ENCODE peak calls at places on chromosome 1, in seven cellular contexts. R, F, C, T, J, D and U are unnamed samples.

GRCh38 chr1:27348861-27349783 is 7.3 kb downstream of the SYTL1 start:
- DNase-seq in R (no peak), T (peak; percentile 73), F (peak; percentile 72), D (no peak), J (no peak), C (no peak), U (peak; percentile 64)

GRCh38 chr1:90046635-90047034 is 51.7 kb downstream of the ZNF326 start:
- DNase-seq in F (no peak), D (no peak), T (no peak), C (no peak), R (no peak), J (no peak), U (no peak)

GRCh38 chr1:197435224-197435623 is 167.2 kb downstream of the CRB1 start:
- DNase-seq in D (no peak), R (no peak), J (no peak), T (no peak), C (no peak), F (no peak), U (no peak)

GRCh38 chr1:23450894-23451293 is 26.3 kb upstream of the TCEA3 start:
- DNase-seq in R (no peak), D (no peak), T (no peak), J (no peak), F (no peak), C (no peak), U (no peak)

GRCh38 chr1:209506101-209506500 is 77.4 kb upstream of the CAMK1G start:
- DNase-seq in F (no peak), D (no peak), T (no peak), C (no peak), J (no peak), R (no peak), U (no peak)

GRCh38 chr1:206581571-206581981 is 30.7 kb downstream of the EIF2D start:
- DNase-seq in R (no peak), J (no peak), F (no peak), T (peak; percentile 54), D (peak; percentile 25), C (peak; percentile 38), U (no peak)

GRCh38 chr1:87501738-87502137 is 173.1 kb downstream of the LMO4 start:
- DNase-seq in T (no peak), D (no peak), R (no peak), F (no peak), C (no peak), J (no peak), U (no peak)

GRCh38 chr1:53122194-53122846 is 20.1 kb downstream of the SLC1A7 start:
- DNase-seq in C (peak; percentile 65), T (no peak), J (no peak), D (no peak), R (no peak), F (no peak), U (no peak)

GRCh38 chr1:41919764-41920397 is 1.2 kb upstream of the HIVEP3 start:
- DNase-seq in C (peak; percentile 49), T (peak; percentile 57), J (no peak), R (peak; percentile 52), D (no peak), F (peak; percentile 48), U (no peak)

GRCh38 chr1:25232866-25233784 is 823 bp upstream of the SYF2 start:
- DNase-seq in R (peak; percentile 89), C (peak; percentile 80), J (peak; percentile 91), D (peak; percentile 89), F (peak; percentile 82), T (peak; percentile 90), U (peak; percentile 92)

GRCh38 chr1:20896824-20897223 is 109.7 kb upstream of the HP1BP3 start:
- DNase-seq in D (no peak), C (no peak), J (peak; percentile 92), T (no peak), F (no peak), R (no peak), U (no peak)

GRCh38 chr1:40495315-40495903 is 13.2 kb upstream of the EXO5 start:
- DNase-seq in R (no peak), C (no peak), F (no peak), D (no peak), J (no peak), T (no peak), U (no peak)

GRCh38 chr1:232568906-232569305 is 61.0 kb downstream of the SIPA1L2 start:
- DNase-seq in J (no peak), C (no peak), D (no peak), T (no peak), R (no peak), F (no peak), U (no peak)

GRCh38 chr1:45397285-45397684 is 57.0 kb upstream of the MUTYH start:
- DNase-seq in F (no peak), T (no peak), C (no peak), D (no peak), J (peak; percentile 41), R (no peak), U (no peak)

GRCh38 chr1:201904579-201904978 is 15.9 kb downstream of the SHISA4 start:
- DNase-seq in J (no peak), F (peak; percentile 81), C (peak; percentile 51), R (no peak), T (peak; percentile 41), D (peak; percentile 47), U (no peak)

GRCh38 chr1:112849967-112850641 is 105.9 kb downstream of the SLC16A1 start:
- DNase-seq in T (no peak), C (no peak), D (no peak), R (peak; percentile 37), J (no peak), F (no peak), U (no peak)

GRCh38 chr1:12029720-12030339 is 10.5 kb downstream of the MIIP start:
- DNase-seq in R (no peak), J (no peak), F (no peak), T (no peak), C (no peak), D (no peak), U (no peak)

GRCh38 chr1:67596674-67597073 is 88.3 kb upstream of the GADD45A start:
- DNase-seq in R (no peak), F (no peak), C (no peak), T (no peak), J (no peak), D (no peak), U (no peak)

GRCh38 chr1:197788741-197789476 is 13.6 kb upstream of the DENND1B start:
- DNase-seq in R (no peak), T (no peak), J (no peak), D (no peak), C (no peak), F (no peak), U (no peak)

GRCh38 chr1:177091036-177091435 is 73.5 kb downstream of the ASTN1 start:
- DNase-seq in D (no peak), F (no peak), J (no peak), C (no peak), R (no peak), T (no peak), U (no peak)

GRCh38 chr1:177082855-177083741 is 81.4 kb downstream of the ASTN1 start:
- DNase-seq in R (no peak), F (no peak), T (no peak), J (no peak), C (no peak), D (peak; percentile 28), U (no peak)

GRCh38 chr1:177092001-177092400 is 72.5 kb downstream of the ASTN1 start:
- DNase-seq in T (no peak), D (no peak), J (no peak), F (no peak), R (no peak), C (no peak), U (no peak)

GRCh38 chr1:177088974-177089373 is 75.5 kb downstream of the ASTN1 start:
- DNase-seq in C (no peak), F (no peak), J (no peak), R (no peak), T (no peak), D (no peak), U (no peak)
- TF ChIP-seq CTCF in C (no peak), F (no peak), J (no peak), R (no peak), T (no peak), D (no peak), U (no peak)

GRCh38 chr1:19164274-19165015 is 45.6 kb downstream of the UBR4 start:
- DNase-seq in F (peak; percentile 40), D (no peak), T (no peak), C (no peak), J (no peak), R (no peak), U (no peak)

GRCh38 chr1:19163261-19163660 is 46.8 kb downstream of the UBR4 start:
- DNase-seq in D (no peak), T (no peak), J (no peak), R (no peak), C (no peak), F (peak; percentile 28), U (no peak)

GRCh38 chr1:19156676-19157075 is 53.4 kb downstream of the UBR4 start:
- DNase-seq in J (no peak), R (no peak), D (peak; percentile 42), T (peak; percentile 87), F (peak; percentile 34), C (peak; percentile 74), U (peak; percentile 70)

GRCh38 chr1:19157653-19158052 is 52.4 kb downstream of the UBR4 start:
- DNase-seq in C (no peak), T (no peak), F (no peak), J (no peak), R (no peak), D (no peak), U (no peak)

GRCh38 chr1:19160831-19161230 is 49.2 kb downstream of the UBR4 start:
- DNase-seq in D (no peak), C (no peak), T (no peak), F (no peak), R (no peak), J (no peak), U (no peak)
- TF ChIP-seq POLR2A in D (no peak), C (no peak), T (no peak), F (no peak), R (no peak), J (no peak), U (no peak)

DNA sequence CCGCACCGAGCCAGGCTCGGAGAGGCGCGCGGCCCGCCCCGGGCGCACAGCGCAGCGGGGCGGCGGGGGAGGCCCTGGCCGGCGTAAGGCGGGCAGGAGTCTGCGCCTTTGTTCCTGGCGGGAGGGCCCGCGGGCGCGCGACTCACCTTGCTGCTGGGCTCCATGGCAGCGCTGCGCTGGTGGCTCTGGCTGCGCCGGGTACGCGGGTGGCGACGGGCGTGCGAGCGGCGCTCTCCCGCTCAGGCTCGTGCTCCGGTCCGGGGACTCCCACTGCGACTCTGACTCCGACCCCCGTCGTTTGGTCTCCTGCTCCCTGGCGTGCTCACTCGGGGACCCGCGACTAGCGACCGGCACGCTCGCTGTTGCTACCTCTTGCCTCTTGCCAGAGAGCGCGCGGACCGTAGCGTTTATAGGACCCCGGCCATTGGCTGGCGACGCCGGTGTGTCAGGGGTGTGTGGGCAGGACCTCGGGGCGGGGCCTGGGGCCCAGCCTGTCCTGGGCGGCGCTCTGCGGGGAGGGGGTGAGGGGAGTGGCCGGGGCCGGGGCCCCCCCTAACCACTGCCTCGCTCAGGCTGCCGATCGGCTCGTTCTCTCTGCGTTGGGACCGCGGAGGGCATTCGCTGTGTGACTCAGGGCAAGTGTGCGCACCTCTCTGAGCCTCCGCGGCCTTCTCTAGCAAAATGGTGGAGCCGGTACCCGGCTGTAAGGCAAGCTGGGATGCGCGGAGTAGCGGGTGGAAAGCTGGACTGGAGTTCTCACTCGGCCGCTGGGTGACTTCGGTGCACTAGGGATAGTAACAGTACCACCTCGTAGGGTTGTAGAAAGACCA is at the start of gene SLC2A1:
- DNase-seq in C (peak; percentile 90), D (peak; percentile 88), R (peak; percentile 96), J (peak; percentile 92), T (peak; percentile 94), F (peak; percentile 90), U (peak; percentile 90)
- H3K4me3 ChIP-seq in C (peak within 1 kb of the TSS; percentile 97), D (peak within 1 kb of the TSS; percentile 74), R (peak within 1 kb of the TSS; percentile 89), J (peak within 1 kb of the TSS; percentile 97), T (peak within 1 kb of the TSS; percentile 52), F (peak within 1 kb of the TSS; percentile 66), U (peak within 1 kb of the TSS; percentile 73)

GRCh38 chr1:169466259-169467230 is 19.2 kb downstream of the SLC19A2 start:
- DNase-seq in F (no peak), T (peak; percentile 26), D (peak; percentile 64), R (peak; percentile 50), J (peak; percentile 24), C (no peak), U (no peak)
- TF ChIP-seq CTCF in F (no peak), T (peak; percentile 47), D (no peak), R (no peak), J (peak; percentile 43), C (peak; percentile 27), U (peak; percentile 22)